ENCODE peak calls at places on chromosomes 3 and 15, in six cellular contexts. Y, I, O, T, J and D are unnamed samples.

GRCh38 chr3:140276698-140277097 is 341.7 kb downstream of the CLSTN2 start:
- DNase-seq in Y (no peak), I (peak; percentile 28), O (peak; percentile 5), T (no peak), J (peak; percentile 9), D (peak; percentile 43)

GRCh38 chr3:17261627-17262369 is 377.0 kb downstream of the PLCL2 start:
- DNase-seq in Y (no peak), I (no peak), O (no peak), T (no peak), J (no peak), D (no peak)

GRCh38 chr3:67113802-67114407 is 115.8 kb downstream of the KBTBD8 start:
- DNase-seq in Y (peak; percentile 72), I (peak; percentile 70), O (peak; percentile 87), T (peak; percentile 59), J (peak; percentile 75), D (peak; percentile 80)

GRCh38 chr3:114745322-114746240 is 401.5 kb downstream of the ZBTB20 start:
- DNase-seq in Y (no peak), I (peak; percentile 88), O (no peak), T (no peak), J (peak; percentile 91), D (no peak)

GRCh38 chr15:82805994-82806406 is at the start of gene FSD2:
- DNase-seq in Y (no peak), I (no peak), O (no peak), T (peak; percentile 86), J (no peak), D (peak; percentile 29)

GRCh38 chr15:36579792-36580431 is 486 bp downstream of the CDIN1 start:
- DNase-seq in Y (no peak), I (no peak), O (no peak), T (no peak), J (peak; percentile 3), D (no peak)

GRCh38 chr3:154193174-154193573 is 72.0 kb downstream of the ARHGEF26 start:
- DNase-seq in Y (no peak), I (no peak), O (no peak), T (no peak), J (no peak), D (no peak)

GRCh38 chr3:142366434-142366833 is 81.4 kb downstream of the XRN1 start:
- DNase-seq in Y (no peak), I (peak; percentile 45), O (peak; percentile 12), T (no peak), J (peak; percentile 2), D (peak; percentile 32)

GRCh38 chr3:113745273-113746068 is 578 bp downstream of the NAA50 start:
- DNase-seq in Y (peak; percentile 57), I (peak; percentile 88), O (peak; percentile 93), T (peak; percentile 72), J (peak; percentile 79), D (peak; percentile 90)

GRCh38 chr3:58198804-58199203 is 12.0 kb downstream of the DNASE1L3 start:
- DNase-seq in Y (no peak), I (no peak), O (peak; percentile 79), T (no peak), J (no peak), D (no peak)

GRCh38 chr3:143529018-143529478 is 319.2 kb downstream of the SLC9A9 start:
- DNase-seq in Y (no peak), I (no peak), O (no peak), T (peak; percentile 53), J (no peak), D (no peak)

GRCh38 chr3:8525893-8526292 is 24.3 kb downstream of the LMCD1 start:
- DNase-seq in Y (no peak), I (no peak), O (no peak), T (no peak), J (no peak), D (no peak)

GRCh38 chr3:173529062-173529711 is 131.6 kb downstream of the NLGN1 start:
- DNase-seq in Y (no peak), I (peak; percentile 42), O (no peak), T (no peak), J (peak; percentile 46), D (peak; percentile 48)

GRCh38 chr3:194283218-194284006 is 67.7 kb downstream of the CPN2 start:
- DNase-seq in Y (no peak), I (no peak), O (no peak), T (no peak), J (no peak), D (no peak)

GRCh38 chr3:101548527-101549105 is 13.1 kb upstream of the TRMT10C start:
- DNase-seq in Y (no peak), I (peak; percentile 13), O (no peak), T (no peak), J (peak; percentile 87), D (no peak)
- H3K4me3 ChIP-seq in Y (no peak overlapping the region), I (no peak overlapping the region), O (no peak overlapping the region), T (no peak overlapping the region), J (no peak overlapping the region), D (no peak overlapping the region)

GRCh38 chr3:43373588-43373935 is 87.2 kb downstream of the SNRK start:
- DNase-seq in Y (no peak), I (no peak), O (no peak), T (no peak), J (no peak), D (no peak)

GRCh38 chr3:43378066-43378935 is 92.0 kb downstream of the SNRK start:
- DNase-seq in Y (peak; percentile 69), I (peak; percentile 35), O (no peak), T (peak; percentile 4), J (peak; percentile 31), D (peak; percentile 52)

DNA sequence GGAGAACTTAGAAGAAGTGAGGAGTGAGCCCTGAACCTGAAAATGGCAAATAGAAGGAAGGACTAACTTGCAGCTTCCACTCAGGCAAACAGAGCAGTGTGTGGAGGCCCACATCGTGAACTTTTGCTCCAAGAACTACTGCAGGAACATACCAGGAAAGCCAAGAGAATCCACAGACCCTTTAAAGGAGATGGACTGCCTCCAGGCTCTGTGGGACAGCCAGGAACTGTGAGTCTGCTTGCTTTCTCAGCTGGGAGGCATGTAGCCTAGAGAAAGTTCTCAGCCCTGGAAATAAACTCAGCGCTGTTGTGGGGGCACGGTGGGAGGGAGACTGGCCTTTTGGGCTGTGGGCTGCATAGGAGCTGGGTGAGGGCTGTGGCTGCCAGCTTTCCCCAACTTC is 93.0 kb downstream of the SNRK start:
- DNase-seq in Y (no peak), I (no peak), O (no peak), T (no peak), J (no peak), D (no peak)
- TF ChIP-seq MYC in Y (no peak), I (no peak), O (no peak), T (no peak), J (no peak), D (no peak)

GRCh38 chr3:147381610-147382009 is 24.7 kb downstream of the ZIC4 start:
- DNase-seq in Y (no peak), I (no peak), O (no peak), T (no peak), J (no peak), D (no peak)

GRCh38 chr3:147380996-147381376 is 25.4 kb downstream of the ZIC4 start:
- DNase-seq in Y (no peak), I (no peak), O (no peak), T (no peak), J (no peak), D (no peak)

GRCh38 chr3:147385059-147386012 is 21.0 kb downstream of the ZIC4 start:
- DNase-seq in Y (no peak), I (no peak), O (no peak), T (no peak), J (no peak), D (no peak)

GRCh38 chr3:147384210-147385058 is 21.9 kb downstream of the ZIC4 start:
- DNase-seq in Y (peak; percentile 61), I (no peak), O (no peak), T (no peak), J (no peak), D (no peak)

GRCh38 chr3:147383617-147384016 is 22.7 kb downstream of the ZIC4 start:
- DNase-seq in Y (no peak), I (no peak), O (no peak), T (no peak), J (no peak), D (peak; percentile 5)
- TF ChIP-seq CTCF in Y (no peak), I (peak; percentile 10), O (peak; percentile 38), T (peak; percentile 22), J (peak; percentile 18), D (peak; percentile 33)

GRCh38 chr15:65051266-65051665 is 6.1 kb downstream of the SLC51B start:
- DNase-seq in Y (no peak), I (no peak), O (no peak), T (no peak), J (no peak), D (no peak)
- H3K4me3 ChIP-seq in Y (no peak overlapping the region), I (no peak overlapping the region), O (no peak overlapping the region), T (no peak overlapping the region), J (no peak overlapping the region), D (no peak overlapping the region)

DNA sequence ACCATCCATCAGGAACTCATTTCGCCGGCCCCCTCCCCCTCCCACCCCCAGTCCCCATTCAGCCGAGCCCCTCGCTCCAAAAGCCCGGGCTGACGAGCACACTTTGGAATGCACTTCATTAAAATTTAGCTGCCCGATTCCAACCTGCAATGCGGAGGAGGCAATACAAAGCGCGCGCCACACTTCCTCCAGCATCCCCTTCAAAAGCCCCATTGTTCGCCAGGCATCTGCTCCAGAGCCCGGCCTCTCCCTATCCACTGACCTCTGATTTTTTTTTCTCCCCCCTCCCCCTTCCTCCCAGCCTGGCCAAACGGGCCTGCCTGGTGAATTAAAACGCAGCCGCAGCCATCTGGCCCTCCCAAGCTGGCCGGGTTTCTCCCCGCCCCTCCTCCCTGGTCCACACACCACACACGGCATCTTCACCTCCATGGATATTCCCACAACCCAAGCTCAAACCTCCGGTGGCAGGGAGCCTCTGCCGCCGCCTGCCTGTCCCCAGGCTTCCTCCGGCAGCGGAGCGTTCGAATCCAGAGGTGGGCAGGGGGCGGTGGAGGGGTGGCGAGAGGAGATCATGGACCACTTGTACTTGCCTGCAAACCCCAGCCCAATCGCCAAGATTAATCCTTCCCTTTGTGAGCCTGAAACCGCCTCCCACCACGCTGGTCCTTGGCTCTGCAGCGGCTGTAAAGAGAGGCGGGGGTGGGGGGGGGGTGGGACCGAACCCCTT is 441.3 kb downstream of the MAGI1 start:
- DNase-seq in Y (no peak), I (no peak), O (peak; percentile 12), T (no peak), J (no peak), D (no peak)
- TF ChIP-seq MYC in Y (no peak), I (no peak), O (no peak), T (no peak), J (no peak), D (no peak)